ENCODE peak calls at places on chromosomes 2 and 18, in ten cellular contexts. C is CD8-positive, alpha-beta memory T cell; M is dorsolateral prefrontal cortex; P is endodermal cell; V is mesendoderm; S is cardiac muscle cell; B is H9; Q is hepatocyte; O is A549; N is psoas muscle. E is an unnamed sample.
A peak's percentile ranks its signal among the peaks of the same experiment; 100 is the strongest.

GRCh38 chr2:20091305-20091991 is 40.0 kb upstream of the LAPTM4A start:
- DNase-seq in V (no peak), P (no peak), B (no peak), Q (no peak), O (peak; percentile 49), N (peak; percentile 83), S (no peak), M (no peak), C (no peak), E (peak; percentile 55)

GRCh38 chr2:129347486-129348217 is 631.8 kb upstream of the RAB6C start:
- DNase-seq in P (no peak), N (no peak), Q (no peak), B (no peak), V (no peak), O (no peak), C (no peak), M (no peak), S (no peak), E (no peak)

GRCh38 chr2:217286833-217287232 is 427.0 kb upstream of the TNP1 start:
- DNase-seq in P (no peak), V (no peak), Q (no peak), O (no peak), B (no peak), C (no peak), S (no peak), M (no peak), N (no peak), E (no peak)

GRCh38 chr18:74453642-74454198 is 3.4 kb downstream of the DIPK1C start:
- DNase-seq in Q (no peak), O (no peak), V (no peak), S (no peak), P (no peak), N (no peak), B (no peak), C (no peak), M (no peak), E (no peak)

GRCh38 chr2:26757873-26758789 is 6.0 kb upstream of the SLC35F6 start:
- DNase-seq in N (peak; percentile 50), O (peak; percentile 70), V (peak; percentile 99), M (no peak), Q (peak; percentile 77), C (no peak), S (no peak), P (peak; percentile 88), B (peak; percentile 85), E (peak; percentile 70)

GRCh38 chr2:119531292-119531691 is 7.0 kb upstream of the SCTR start:
- DNase-seq in B (no peak), M (no peak), C (no peak), S (no peak), V (peak; percentile 84), Q (no peak), N (no peak), P (peak; percentile 46), O (no peak), E (no peak)

GRCh38 chr18:79393181-79393598 is 2.5 kb upstream of the NFATC1 start:
- DNase-seq in S (no peak), V (no peak), B (no peak), M (no peak), C (peak; percentile 48), O (no peak), N (no peak), Q (no peak), P (peak; percentile 62), E (no peak)

GRCh38 chr2:172288603-172289002 is 138.8 kb upstream of the ITGA6 start:
- DNase-seq in Q (peak; percentile 33), P (peak; percentile 16), N (no peak), S (no peak), C (peak; percentile 53), M (no peak), V (no peak), B (no peak), O (no peak), E (peak; percentile 60)

GRCh38 chr2:61426267-61426897 is 44.5 kb downstream of the USP34 start:
- DNase-seq in M (no peak), P (peak; percentile 91), V (peak; percentile 89), O (peak; percentile 77), C (peak; percentile 73), N (peak; percentile 30), S (peak; percentile 42), B (peak; percentile 83), Q (peak; percentile 39), E (peak; percentile 18)

GRCh38 chr2:241115361-241115760 is 13.3 kb upstream of the MTERF4 start:
- DNase-seq in O (no peak), Q (no peak), C (no peak), M (no peak), P (no peak), S (no peak), N (no peak), V (no peak), B (no peak), E (no peak)

GRCh38 chr2:218807626-218808025 is 24.0 kb downstream of the PRKAG3 start:
- DNase-seq in Q (no peak), V (no peak), C (no peak), S (no peak), N (no peak), M (no peak), B (no peak), O (no peak), P (no peak), E (no peak)

GRCh38 chr18:69961718-69962117 is 14.0 kb upstream of the CD226 start:
- DNase-seq in Q (no peak), N (no peak), S (no peak), P (no peak), C (no peak), V (no peak), O (no peak), M (no peak), B (no peak), E (no peak)

GRCh38 chr2:54503192-54503591 is 47.1 kb downstream of the SPTBN1 start:
- DNase-seq in P (peak; percentile 93), N (no peak), Q (peak; percentile 32), O (no peak), B (peak; percentile 75), M (peak; percentile 56), V (peak; percentile 82), S (peak; percentile 72), C (peak; percentile 19), E (no peak)

GRCh38 chr2:71453404-71454220 is at the start of gene DYSF:
- DNase-seq in M (no peak), S (peak; percentile 90), N (peak; percentile 80), V (peak; percentile 87), Q (peak; percentile 42), B (peak; percentile 85), P (peak; percentile 93), C (no peak), O (no peak), E (peak; percentile 53)

GRCh38 chr2:54724560-54725342 is 1.3 kb downstream of the EML6 start:
- DNase-seq in S (peak; percentile 74), C (peak; percentile 32), N (peak; percentile 32), P (peak; percentile 78), O (peak; percentile 30), Q (peak; percentile 54), M (no peak), V (peak; percentile 32), B (peak; percentile 42), E (peak; percentile 25)

GRCh38 chr2:191533693-191534175 is 144.2 kb upstream of the NABP1 start:
- DNase-seq in S (no peak), M (no peak), C (no peak), V (no peak), B (no peak), P (no peak), O (no peak), Q (no peak), N (no peak), E (no peak)

DNA sequence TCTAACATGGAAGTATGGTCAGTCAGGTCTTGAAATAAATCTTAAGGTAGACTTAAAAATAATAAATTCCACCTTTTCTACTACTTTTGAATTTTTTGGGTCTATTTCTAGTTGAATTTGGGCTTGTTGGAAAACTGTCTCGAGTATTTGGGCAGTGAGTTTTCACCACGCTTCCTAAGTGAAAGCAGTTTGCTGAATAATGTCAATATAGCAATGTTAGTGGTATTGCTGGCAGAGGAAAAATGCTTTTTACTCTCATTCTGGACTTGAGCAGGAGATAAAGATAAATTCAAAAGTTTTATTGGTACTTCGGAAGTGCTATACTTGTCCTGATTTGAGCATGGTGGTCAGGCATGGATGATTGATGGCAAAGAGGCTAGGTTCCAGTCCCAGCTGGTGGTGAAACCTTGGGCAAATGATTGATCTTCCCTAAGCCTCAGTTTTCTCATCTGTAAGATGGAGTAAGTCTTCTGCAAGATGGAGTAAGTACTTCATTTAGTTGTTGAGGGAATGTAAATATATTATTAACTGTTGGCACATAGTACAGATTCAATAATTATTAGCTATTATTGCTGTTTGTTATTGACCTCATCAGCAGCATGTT is 503.5 kb upstream of the ZEB2 start:
- DNase-seq in Q (no peak), M (no peak), N (no peak), C (no peak), S (no peak), P (no peak), B (no peak), O (no peak), V (no peak), E (no peak)
- H3K27ac ChIP-seq in Q (no peak overlapping the region), M (peak overlapping the region; percentile 17), N (no peak overlapping the region), C (no peak overlapping the region), S (no peak overlapping the region), P (no peak overlapping the region), B (no peak overlapping the region), O (peak overlapping the region; percentile 91), V (no peak overlapping the region), E (no peak overlapping the region)

GRCh38 chr2:111704246-111704645 is 179.7 kb downstream of the ANAPC1 start:
- DNase-seq in Q (peak; percentile 40), M (no peak), S (no peak), V (no peak), B (no peak), O (peak; percentile 32), N (no peak), P (peak; percentile 62), C (no peak), E (peak; percentile 76)
- H3K27ac ChIP-seq in Q (no peak overlapping the region), M (no peak overlapping the region), S (no peak overlapping the region), V (peak overlapping the region; percentile 2), B (no peak overlapping the region), O (peak overlapping the region; percentile 88), N (peak overlapping the region; percentile 83), P (no peak overlapping the region), C (no peak overlapping the region), E (peak overlapping the region; percentile 96)

DNA sequence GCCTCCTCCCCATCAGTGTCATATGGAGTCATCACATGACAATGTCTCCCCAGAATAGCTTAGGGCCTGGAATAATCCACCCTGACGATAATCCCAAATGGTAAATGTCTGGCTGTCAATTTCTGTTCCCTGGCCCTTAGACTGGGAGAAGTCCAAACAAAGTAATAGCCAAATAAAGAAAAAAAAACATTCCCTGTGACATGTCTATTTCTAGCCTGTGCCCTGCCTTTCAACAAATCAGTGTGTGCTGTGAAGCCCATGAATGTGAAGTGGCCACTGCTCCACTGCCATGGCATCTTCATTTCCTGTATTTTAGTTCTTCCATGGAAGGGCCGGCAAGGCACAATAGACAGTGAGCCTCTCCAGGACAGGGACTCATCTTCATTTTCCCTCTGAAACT is 139.9 kb downstream of the ANTXR1 start:
- DNase-seq in B (no peak), Q (no peak), P (no peak), V (no peak), S (peak; percentile 45), C (no peak), M (no peak), N (no peak), O (no peak), E (no peak)
- H3K27ac ChIP-seq in B (no peak overlapping the region), Q (peak overlapping the region; percentile 25), P (no peak overlapping the region), V (no peak overlapping the region), S (peak overlapping the region; percentile 74), C (no peak overlapping the region), M (no peak overlapping the region), N (no peak overlapping the region), O (peak overlapping the region; percentile 38), E (no peak overlapping the region)

DNA sequence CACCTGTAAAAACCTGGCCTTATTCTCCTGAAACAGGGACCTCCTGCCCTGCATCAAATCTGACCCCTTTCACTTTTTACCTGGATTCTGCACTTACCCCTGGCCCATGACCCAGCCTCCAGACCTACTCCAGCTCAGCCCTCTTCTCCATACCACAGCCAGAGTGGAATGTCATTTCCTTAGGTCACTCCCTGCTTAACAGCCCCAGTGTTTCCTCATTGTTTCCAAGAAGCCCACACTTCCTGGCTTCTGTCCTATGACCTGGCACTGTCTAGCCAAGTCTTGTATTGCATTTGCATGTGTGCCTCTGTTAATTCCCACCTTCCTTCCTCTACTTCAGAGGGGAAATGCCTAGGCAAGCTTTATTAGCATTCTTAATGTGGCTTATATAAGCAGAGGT is 51.4 kb upstream of the TRIB2 start:
- DNase-seq in C (no peak), S (no peak), V (peak; percentile 61), N (no peak), O (no peak), Q (no peak), B (no peak), M (no peak), P (no peak), E (no peak)
- H3K27ac ChIP-seq in C (no peak overlapping the region), S (no peak overlapping the region), V (no peak overlapping the region), N (no peak overlapping the region), O (no peak overlapping the region), Q (no peak overlapping the region), B (no peak overlapping the region), M (no peak overlapping the region), P (no peak overlapping the region), E (no peak overlapping the region)

E was measured in RWPE1.